ENCODE peak calls at places on chromosomes 7 and 10, in five cellular contexts. D is activated naive CD8-positive, alpha-beta T cell treated with anti-CD3 and anti-CD28 coated beads, Interleukin-2, amount 50 U/mL, for 16 hours; V is activated CD4-positive, alpha-beta T cell treated with anti-CD3 and anti-CD28 coated beads, Interleukin-2, amount 50 U/mL, for 24 hours; W is lower leg skin; P is Right ventricle myocardium superior. K is an unnamed sample.

GRCh38 chr10:103983367-103983911 is 16.5 kb downstream of the SLK start:
- DNase-seq in D (no peak), V (no peak), W (no peak), P (no peak), K (no peak)

GRCh38 chr7:101947899-101948298 is 130.5 kb downstream of the CUX1 start:
- DNase-seq in D (no peak), V (no peak), W (no peak), P (peak; percentile 88), K (peak; percentile 88)

GRCh38 chr10:59719374-59719773 is 9.7 kb upstream of the SLC16A9 start:
- DNase-seq in D (no peak), V (no peak), W (no peak), P (no peak), K (no peak)

GRCh38 chr10:104120903-104121484 is 977 bp upstream of the SFR1 start:
- DNase-seq in D (peak; percentile 59), V (peak; percentile 86), W (peak; percentile 96), P (peak; percentile 93), K (peak; percentile 96)

GRCh38 chr7:18610331-18610948 is 114.9 kb downstream of the HDAC9 start:
- DNase-seq in D (no peak), V (no peak), W (no peak), P (no peak), K (no peak)

GRCh38 chr10:97407211-97407951 is 6.2 kb upstream of the RRP12 start:
- DNase-seq in D (no peak), V (peak; percentile 69), W (no peak), P (peak; percentile 48), K (no peak)

GRCh38 chr7:2355079-2356008 is 717 bp downstream of the EIF3B start:
- DNase-seq in D (no peak), V (no peak), W (no peak), P (peak; percentile 49), K (no peak)

GRCh38 chr10:77792155-77792554 is 134.4 kb downstream of the DLG5 start:
- DNase-seq in D (no peak), V (no peak), W (no peak), P (no peak), K (peak; percentile 52)

GRCh38 chr7:122813845-122814244 is 72.4 kb downstream of the CADPS2 start:
- DNase-seq in D (no peak), V (no peak), W (no peak), P (no peak), K (no peak)

GRCh38 chr10:119026301-119027110 is 3.0 kb upstream of the NANOS1 start:
- DNase-seq in D (no peak), V (no peak), W (no peak), P (no peak), K (no peak)

GRCh38 chr7:43199761-43200160 is 87.3 kb downstream of the HECW1 start:
- DNase-seq in D (no peak), V (no peak), W (no peak), P (no peak), K (no peak)

GRCh38 chr7:101862280-101863220 is 45.1 kb downstream of the CUX1 start:
- DNase-seq in D (no peak), V (no peak), W (no peak), P (peak; percentile 57), K (no peak)

GRCh38 chr7:7911339-7911738 is 57.3 kb upstream of the GLCCI1 start:
- DNase-seq in D (no peak), V (no peak), W (no peak), P (no peak), K (no peak)

GRCh38 chr10:110419265-110419664 is 78.4 kb upstream of the DUSP5 start:
- DNase-seq in D (no peak), V (no peak), W (no peak), P (no peak), K (no peak)

GRCh38 chr7:41448104-41448503 is 254.8 kb downstream of the INHBA start:
- DNase-seq in D (no peak), V (no peak), W (no peak), P (no peak), K (no peak)

GRCh38 chr7:116443101-116443523 is 56.4 kb upstream of the CAV2 start:
- DNase-seq in D (no peak), V (no peak), W (no peak), P (no peak), K (no peak)

GRCh38 chr7:42097756-42098155 is 139.3 kb downstream of the GLI3 start:
- DNase-seq in D (no peak), V (no peak), W (no peak), P (no peak), K (no peak)

GRCh38 chr10:6530211-6530840 is 49.8 kb downstream of the PRKCQ start:
- DNase-seq in D (peak; percentile 27), V (peak; percentile 66), W (no peak), P (no peak), K (no peak)

GRCh38 chr7:74379938-74380337 is 73.8 kb upstream of the GTF2IRD1 start:
- DNase-seq in D (no peak), V (no peak), W (no peak), P (peak; percentile 60), K (no peak)

GRCh38 chr10:111515264-111515663 is 438.4 kb downstream of the ADRA2A start:
- DNase-seq in D (no peak), V (no peak), W (no peak), P (no peak), K (no peak)

K was measured in posterior vena cava.